ENCODE peak calls at places on chromosome 13, in four cellular contexts. G is tibial nerve, B is T-helper 17 cell, N is ascending aorta. A is an unnamed sample.

GRCh38 chr13:37446503-37446902 is 152.1 kb downstream of the POSTN start:
- DNase-seq in G (no peak), B (no peak), N (peak; percentile 72), A (no peak)

GRCh38 chr13:42215578-42216421 is 56.2 kb upstream of the AKAP11 start:
- DNase-seq in G (peak; percentile 7), B (no peak), N (no peak), A (no peak)

GRCh38 chr13:44578064-44578394 is 1.9 kb upstream of the TSC22D1 start:
- DNase-seq in G (peak; percentile 20), B (no peak), N (no peak), A (no peak)

GRCh38 chr13:75931116-75931515 is 295.0 kb downstream of the LMO7 start:
- DNase-seq in G (no peak), B (no peak), N (no peak), A (no peak)

GRCh38 chr13:43087960-43088580 is 64.7 kb downstream of the DNAJC15 start:
- DNase-seq in G (no peak), B (no peak), N (no peak), A (no peak)

GRCh38 chr13:21310220-21310619 is 133.8 kb downstream of the MRPL57 start:
- DNase-seq in G (no peak), B (no peak), N (no peak), A (no peak)

GRCh38 chr13:74070513-74070912 is 63.7 kb downstream of the KLF12 start:
- DNase-seq in G (no peak), B (no peak), N (no peak), A (no peak)

GRCh38 chr13:94710081-94710809 is 2.1 kb downstream of the SOX21 start:
- DNase-seq in G (no peak), B (no peak), N (no peak), A (no peak)

GRCh38 chr13:21043898-21044297 is 17.5 kb downstream of the LATS2 start:
- DNase-seq in G (no peak), B (no peak), N (no peak), A (no peak)

GRCh38 chr13:33276581-33276980 is 9.0 kb downstream of the STARD13 start:
- DNase-seq in G (no peak), B (no peak), N (no peak), A (no peak)

GRCh38 chr13:32527151-32527550 is 11.4 kb downstream of the N4BP2L2 start:
- DNase-seq in G (no peak), B (no peak), N (no peak), A (no peak)

GRCh38 chr13:74683411-74683810 is 549.2 kb upstream of the KLF12 start:
- DNase-seq in G (no peak), B (no peak), N (no peak), A (no peak)

GRCh38 chr13:67224148-67224846 is 5.8 kb downstream of the PCDH9 start:
- DNase-seq in G (peak; percentile 73), B (no peak), N (peak; percentile 76), A (no peak)

GRCh38 chr13:72458701-72459100 is 268.7 kb downstream of the MZT1 start:
- DNase-seq in G (no peak), B (no peak), N (no peak), A (no peak)

GRCh38 chr13:50365683-50366391 is 350.6 kb downstream of the KCNRG start:
- DNase-seq in G (no peak), B (no peak), N (no peak), A (peak; percentile 72)

GRCh38 chr13:110290153-110290552 is 16.8 kb downstream of the COL4A1 start:
- DNase-seq in G (no peak), B (no peak), N (peak; percentile 16), A (no peak)

GRCh38 chr13:98508280-98509074 is 68.4 kb downstream of the STK24 start:
- DNase-seq in G (no peak), B (no peak), N (peak; percentile 24), A (no peak)

GRCh38 chr13:76600086-76600485 is 286.1 kb downstream of the KCTD12 start:
- DNase-seq in G (peak; percentile 45), B (no peak), N (no peak), A (no peak)

GRCh38 chr13:112645327-112645914 is 44.4 kb upstream of the ATP11A start:
- DNase-seq in G (no peak), B (no peak), N (no peak), A (no peak)

GRCh38 chr13:99331881-99332293 is 24.7 kb upstream of the GPR183 start:
- DNase-seq in G (no peak), B (no peak), N (no peak), A (peak; percentile 43)

GRCh38 chr13:79591493-79591892 is 110.5 kb downstream of the NDFIP2 start:
- DNase-seq in G (no peak), B (no peak), N (no peak), A (no peak)

GRCh38 chr13:78602561-78603239 is 652 bp downstream of the POU4F1 start:
- DNase-seq in G (no peak), B (no peak), N (no peak), A (no peak)

GRCh38 chr13:97257800-97258799 is 36.0 kb downstream of the MBNL2 start:
- DNase-seq in G (peak; percentile 61), B (no peak), N (peak; percentile 87), A (no peak)

GRCh38 chr13:51935326-51936171 is 73.8 kb downstream of the CCDC70 start:
- DNase-seq in G (no peak), B (no peak), N (no peak), A (no peak)

GRCh38 chr13:85729296-85729695 is 69.9 kb downstream of the SLITRK6 start:
- DNase-seq in G (no peak), B (no peak), N (no peak), A (no peak)

A was measured in T-helper 2 cell treated with Interferon-gamma antibody and Interleukin-4, amounts not matched to agents 5 μg/mL and 100 μg/mL, for 36 hours.